ENCODE peak calls at places on chromosomes 4 and X, in eight cellular contexts. S is glutamatergic neuron, F is cardiac muscle cell, N is heart left ventricle, V is H1, P is astrocyte, L is tibial nerve, X is AG09309. R is an unnamed sample.
A peak's percentile ranks its signal among the peaks of the same experiment; 100 is the strongest.

GRCh38 chr4:76625316-76625715 is 190.3 kb downstream of the SHROOM3 start:
- DNase-seq in P (no peak), L (no peak), N (no peak), F (no peak), X (no peak), V (no peak), S (no peak), R (no peak)

GRCh38 chr4:2684486-2684885 is 71.7 kb downstream of the TNIP2 start:
- DNase-seq in S (no peak), L (no peak), X (no peak), V (no peak), P (no peak), N (no peak), F (no peak), R (no peak)

GRCh38 chr4:44679060-44679459 is 840 bp downstream of the GUF1 start:
- DNase-seq in L (no peak), V (no peak), X (no peak), F (no peak), N (no peak), P (no peak), S (no peak), R (no peak)

GRCh38 chrX:102697506-102697905 is 14.7 kb upstream of the GPRASP2 start:
- DNase-seq in X (no peak), F (peak; percentile 62), P (peak; percentile 19), L (no peak), N (no peak), S (no peak), V (no peak), R (no peak)

GRCh38 chrX:66255359-66255967 is 91.4 kb downstream of the HEPH start:
- DNase-seq in P (no peak), X (no peak), F (no peak), S (no peak), N (no peak), L (no peak), V (no peak), R (no peak)

GRCh38 chr4:110361921-110362320 is 114.0 kb upstream of the ENPEP start:
- DNase-seq in X (no peak), N (no peak), P (peak; percentile 90), S (no peak), L (no peak), V (no peak), F (peak; percentile 85), R (no peak)

GRCh38 chrX:23803931-23804381 is 21.0 kb downstream of the SAT1 start:
- DNase-seq in N (peak; percentile 44), S (no peak), L (no peak), V (no peak), X (no peak), F (peak; percentile 84), P (peak; percentile 73), R (no peak)

GRCh38 chr4:178778500-178778899 is 1336.3 kb upstream of the AGA start:
- DNase-seq in V (no peak), L (no peak), X (no peak), S (no peak), N (no peak), F (no peak), P (no peak), R (no peak)

GRCh38 chr4:158523990-158524545 is 2.4 kb downstream of the RXFP1 start:
- DNase-seq in V (no peak), S (no peak), X (no peak), F (no peak), L (no peak), P (no peak), N (no peak), R (no peak)

GRCh38 chr4:158459085-158459820 is 62.4 kb upstream of the RXFP1 start:
- DNase-seq in N (no peak), P (no peak), X (no peak), L (no peak), S (no peak), V (no peak), F (no peak), R (no peak)

GRCh38 chr4:76206222-76206942 is 7.2 kb downstream of the SCARB2 start:
- DNase-seq in P (no peak), S (peak; percentile 54), N (no peak), X (no peak), L (no peak), F (no peak), V (no peak), R (no peak)

GRCh38 chr4:179116011-179116410 is 1673.8 kb upstream of the AGA start:
- DNase-seq in N (no peak), F (no peak), V (no peak), X (no peak), P (peak; percentile 74), S (no peak), L (no peak), R (no peak)

GRCh38 chr4:37138019-37138653 is 106.4 kb upstream of the NWD2 start:
- DNase-seq in L (no peak), F (no peak), S (no peak), N (no peak), P (no peak), X (no peak), V (no peak), R (no peak)

GRCh38 chr4:5066101-5066500 is 14.8 kb downstream of the STK32B start:
- DNase-seq in P (no peak), N (no peak), X (no peak), F (no peak), L (no peak), V (no peak), S (no peak), R (no peak)

GRCh38 chr4:80459918-80460473 is 124.5 kb downstream of the CFAP299 start:
- DNase-seq in X (no peak), V (no peak), S (no peak), L (no peak), F (no peak), N (no peak), P (no peak), R (no peak)
- TF ChIP-seq CTCF in X (no peak), V (no peak), S (no peak), L (no peak), F (no peak), N (no peak), P (no peak), R (no peak)

GRCh38 chrX:115289465-115289864 is at the start of gene LUZP4:
- DNase-seq in F (no peak), X (no peak), L (no peak), V (no peak), N (no peak), S (no peak), P (no peak), R (no peak)

DNA sequence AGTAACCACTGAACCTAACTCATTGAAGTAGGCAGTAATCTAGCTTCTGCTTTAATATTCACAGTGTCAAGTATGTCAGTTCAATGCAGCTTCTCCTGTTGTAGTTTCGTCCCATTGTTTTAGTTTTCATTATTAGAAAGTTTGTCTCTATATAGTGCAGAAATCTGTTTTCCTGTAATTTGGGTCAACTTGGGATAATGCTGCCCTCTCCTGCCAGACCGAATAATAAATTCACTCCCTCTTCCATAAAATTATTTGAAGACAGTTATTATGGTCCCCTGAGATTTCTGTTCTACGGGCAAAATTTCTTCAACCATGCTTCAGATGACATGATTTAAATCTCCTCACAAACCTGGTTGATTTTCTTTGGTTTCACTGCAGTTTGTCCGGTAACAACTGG is 4.6 kb upstream of the LUZP4 start:
- DNase-seq in P (no peak), L (no peak), X (no peak), S (no peak), F (peak; percentile 8), N (no peak), V (no peak), R (no peak)
- TF ChIP-seq CTCF in P (no peak), L (no peak), X (peak; percentile 27), S (no peak), F (peak; percentile 7), N (no peak), V (no peak), R (no peak)

GRCh38 chrX:134294548-134294947 is 57.6 kb downstream of the CCDC160 start:
- DNase-seq in L (no peak), P (no peak), V (no peak), F (peak; percentile 0), N (no peak), X (no peak), S (no peak), R (no peak)
- TF ChIP-seq CTCF in L (no peak), P (peak; percentile 14), V (no peak), F (no peak), N (no peak), X (peak; percentile 47), S (no peak), R (peak; percentile 36)

DNA sequence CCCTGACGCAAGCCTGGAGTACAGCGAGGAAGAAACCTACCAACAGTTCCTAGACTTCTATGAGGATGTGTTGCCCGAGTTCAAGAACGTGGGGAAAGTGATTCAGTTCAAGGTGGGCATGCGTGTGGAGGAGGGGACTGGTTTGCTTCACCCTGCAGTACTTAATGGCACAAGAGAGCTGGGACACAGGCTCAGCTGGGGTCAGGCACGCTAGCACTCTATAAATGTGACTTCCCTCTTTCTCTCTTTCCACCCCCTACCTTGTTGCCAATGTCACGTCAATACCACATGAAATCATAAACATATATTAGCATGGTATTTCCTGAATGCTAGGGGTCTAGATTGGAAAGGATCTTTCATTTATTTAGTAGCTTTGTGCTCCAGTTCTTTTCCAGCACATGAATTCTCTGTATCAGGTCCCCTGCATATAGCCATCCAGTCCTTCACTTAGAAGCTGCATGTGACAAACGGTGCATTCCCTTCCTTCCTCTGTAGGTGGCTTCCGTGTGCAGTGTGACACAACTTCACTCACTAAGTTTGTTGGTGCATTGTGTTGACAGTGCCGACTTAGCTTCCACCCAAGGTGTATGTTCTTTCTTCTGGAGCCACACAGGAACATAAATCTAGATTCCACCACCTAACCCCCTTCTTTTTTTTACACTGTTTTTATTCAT is 25.6 kb downstream of the ZRSR2 start:
- DNase-seq in X (no peak), S (no peak), F (peak; percentile 28), P (no peak), L (no peak), N (no peak), V (no peak), R (no peak)
- TF ChIP-seq CTCF in X (peak; percentile 32), S (peak; percentile 12), F (peak; percentile 32), P (no peak), L (no peak), N (peak; percentile 21), V (peak; percentile 31), R (peak; percentile 62)

GRCh38 chrX:10017866-10018265 is 50.7 kb downstream of the CLDN34 start:
- DNase-seq in N (no peak), P (peak; percentile 77), X (peak; percentile 64), F (peak; percentile 69), V (no peak), S (no peak), L (no peak), R (no peak)
- TF ChIP-seq CTCF in N (no peak), P (no peak), X (no peak), F (no peak), V (no peak), S (no peak), L (no peak), R (no peak)